ENCODE peak calls at places on chromosomes 7 and 10, in six cellular contexts. One of them, this sample, is unnamed.

GRCh38 chr7:30865821-30866220 is 45.8 kb upstream of the AQP1 start:
- DNase-seq in GM12878: no peak
- DNase-seq in endothelial cell of umbilical vein: no peak
- DNase-seq in IMR-90: no peak
- DNase-seq in endodermal cell: no peak
- DNase-seq in DND-41: no peak
- DNase-seq in this sample: no peak

GRCh38 chr7:153193144-153193595 is 433.6 kb downstream of the ACTR3B start:
- DNase-seq in GM12878: no peak
- DNase-seq in endothelial cell of umbilical vein: no peak
- DNase-seq in IMR-90: no peak
- DNase-seq in endodermal cell: peak; percentile 91
- DNase-seq in DND-41: no peak
- DNase-seq in this sample: no peak

GRCh38 chr10:119769886-119770285 is 44.0 kb downstream of the INPP5F start:
- DNase-seq in GM12878: no peak
- DNase-seq in endothelial cell of umbilical vein: peak; percentile 86
- DNase-seq in IMR-90: peak; percentile 80
- DNase-seq in endodermal cell: no peak
- DNase-seq in DND-41: no peak
- DNase-seq in this sample: peak; percentile 57

GRCh38 chr7:27840314-27840713 is 100.4 kb downstream of the TAX1BP1 start:
- DNase-seq in GM12878: no peak
- DNase-seq in endothelial cell of umbilical vein: no peak
- DNase-seq in IMR-90: no peak
- DNase-seq in endodermal cell: no peak
- DNase-seq in DND-41: no peak
- DNase-seq in this sample: no peak

GRCh38 chr7:75611557-75612178 is 119.5 kb downstream of the SPDYE5 start:
- DNase-seq in GM12878: no peak
- DNase-seq in endothelial cell of umbilical vein: peak; percentile 82
- DNase-seq in IMR-90: no peak
- DNase-seq in endodermal cell: peak; percentile 87
- DNase-seq in DND-41: no peak
- DNase-seq in this sample: no peak

GRCh38 chr10:120423350-120424197 is 33.5 kb upstream of the PLPP4 start:
- DNase-seq in GM12878: no peak
- DNase-seq in endothelial cell of umbilical vein: peak; percentile 86
- DNase-seq in IMR-90: peak; percentile 13
- DNase-seq in endodermal cell: peak; percentile 81
- DNase-seq in DND-41: peak; percentile 46
- DNase-seq in this sample: peak; percentile 85

GRCh38 chr7:87596136-87596535 is 4.5 kb downstream of the ABCB1 start:
- DNase-seq in GM12878: no peak
- DNase-seq in endothelial cell of umbilical vein: no peak
- DNase-seq in IMR-90: no peak
- DNase-seq in endodermal cell: no peak
- DNase-seq in DND-41: no peak
- DNase-seq in this sample: no peak

GRCh38 chr7:133060016-133060415 is 21.9 kb downstream of the CHCHD3 start:
- DNase-seq in GM12878: no peak
- DNase-seq in endothelial cell of umbilical vein: no peak
- DNase-seq in IMR-90: no peak
- DNase-seq in endodermal cell: no peak
- DNase-seq in DND-41: no peak
- DNase-seq in this sample: no peak

GRCh38 chr7:158676171-158676840 is 28.3 kb downstream of the NCAPG2 start:
- DNase-seq in GM12878: no peak
- DNase-seq in endothelial cell of umbilical vein: no peak
- DNase-seq in IMR-90: peak; percentile 37
- DNase-seq in endodermal cell: no peak
- DNase-seq in DND-41: no peak
- DNase-seq in this sample: peak; percentile 42

GRCh38 chr7:120991570-120991969 is 3.1 kb downstream of the CPED1 start:
- DNase-seq in GM12878: no peak
- DNase-seq in endothelial cell of umbilical vein: no peak
- DNase-seq in IMR-90: peak; percentile 90
- DNase-seq in endodermal cell: no peak
- DNase-seq in DND-41: no peak
- DNase-seq in this sample: peak; percentile 78

GRCh38 chr10:86403183-86403797 is 36.7 kb upstream of the GRID1 start:
- DNase-seq in GM12878: no peak
- DNase-seq in endothelial cell of umbilical vein: no peak
- DNase-seq in IMR-90: no peak
- DNase-seq in endodermal cell: no peak
- DNase-seq in DND-41: no peak
- DNase-seq in this sample: no peak

GRCh38 chr7:101125989-101126650 is 784 bp upstream of the SERPINE1 start:
- DNase-seq in GM12878: peak; percentile 69
- DNase-seq in endothelial cell of umbilical vein: peak; percentile 94
- DNase-seq in IMR-90: peak; percentile 75
- DNase-seq in endodermal cell: no peak
- DNase-seq in DND-41: no peak
- DNase-seq in this sample: peak; percentile 76

GRCh38 chr7:114085592-114086490 is 167.0 kb upstream of the PPP1R3A start:
- DNase-seq in GM12878: no peak
- DNase-seq in endothelial cell of umbilical vein: peak; percentile 65
- DNase-seq in IMR-90: peak; percentile 61
- DNase-seq in endodermal cell: peak; percentile 94
- DNase-seq in DND-41: no peak
- DNase-seq in this sample: peak; percentile 87

GRCh38 chr10:78700413-78700812 is 368.4 kb upstream of the ZMIZ1 start:
- DNase-seq in GM12878: no peak
- DNase-seq in endothelial cell of umbilical vein: peak; percentile 72
- DNase-seq in IMR-90: peak; percentile 38
- DNase-seq in endodermal cell: peak; percentile 11
- DNase-seq in DND-41: no peak
- DNase-seq in this sample: no peak

GRCh38 chr7:30254717-30255095 is 29.7 kb upstream of the ZNRF2 start:
- DNase-seq in GM12878: no peak
- DNase-seq in endothelial cell of umbilical vein: no peak
- DNase-seq in IMR-90: no peak
- DNase-seq in endodermal cell: no peak
- DNase-seq in DND-41: no peak
- DNase-seq in this sample: no peak

GRCh38 chr7:114468844-114469243 is 54.2 kb downstream of the FOXP2 start:
- DNase-seq in GM12878: no peak
- DNase-seq in endothelial cell of umbilical vein: no peak
- DNase-seq in IMR-90: no peak
- DNase-seq in endodermal cell: no peak
- DNase-seq in DND-41: no peak
- DNase-seq in this sample: no peak

GRCh38 chr10:107275806-107276205 is 111.3 kb upstream of the SORCS1 start:
- DNase-seq in GM12878: no peak
- DNase-seq in endothelial cell of umbilical vein: no peak
- DNase-seq in IMR-90: no peak
- DNase-seq in endodermal cell: no peak
- DNase-seq in DND-41: no peak
- DNase-seq in this sample: no peak

GRCh38 chr10:84478155-84478554 is 149.8 kb downstream of the CCSER2 start:
- DNase-seq in GM12878: no peak
- DNase-seq in endothelial cell of umbilical vein: peak; percentile 56
- DNase-seq in IMR-90: peak; percentile 33
- DNase-seq in endodermal cell: no peak
- DNase-seq in DND-41: no peak
- DNase-seq in this sample: peak; percentile 36

GRCh38 chr10:97355571-97355975 is 21.0 kb upstream of the FRAT2 start:
- DNase-seq in GM12878: no peak
- DNase-seq in endothelial cell of umbilical vein: peak; percentile 80
- DNase-seq in IMR-90: no peak
- DNase-seq in endodermal cell: peak; percentile 81
- DNase-seq in DND-41: no peak
- DNase-seq in this sample: peak; percentile 42

GRCh38 chr7:151754142-151754590 is 122.7 kb downstream of the PRKAG2 start:
- DNase-seq in GM12878: no peak
- DNase-seq in endothelial cell of umbilical vein: peak; percentile 97
- DNase-seq in IMR-90: peak; percentile 99
- DNase-seq in endodermal cell: peak; percentile 95
- DNase-seq in DND-41: peak; percentile 39
- DNase-seq in this sample: peak; percentile 97

GRCh38 chr10:22317771-22318565 is 1.8 kb downstream of the COMMD3 start:
- DNase-seq in GM12878: no peak
- DNase-seq in endothelial cell of umbilical vein: no peak
- DNase-seq in IMR-90: no peak
- DNase-seq in endodermal cell: no peak
- DNase-seq in DND-41: no peak
- DNase-seq in this sample: no peak

GRCh38 chr10:21065621-21066248 is 168.6 kb upstream of the NEBL start:
- DNase-seq in GM12878: no peak
- DNase-seq in endothelial cell of umbilical vein: no peak
- DNase-seq in IMR-90: no peak
- DNase-seq in endodermal cell: no peak
- DNase-seq in DND-41: no peak
- DNase-seq in this sample: no peak

DNA sequence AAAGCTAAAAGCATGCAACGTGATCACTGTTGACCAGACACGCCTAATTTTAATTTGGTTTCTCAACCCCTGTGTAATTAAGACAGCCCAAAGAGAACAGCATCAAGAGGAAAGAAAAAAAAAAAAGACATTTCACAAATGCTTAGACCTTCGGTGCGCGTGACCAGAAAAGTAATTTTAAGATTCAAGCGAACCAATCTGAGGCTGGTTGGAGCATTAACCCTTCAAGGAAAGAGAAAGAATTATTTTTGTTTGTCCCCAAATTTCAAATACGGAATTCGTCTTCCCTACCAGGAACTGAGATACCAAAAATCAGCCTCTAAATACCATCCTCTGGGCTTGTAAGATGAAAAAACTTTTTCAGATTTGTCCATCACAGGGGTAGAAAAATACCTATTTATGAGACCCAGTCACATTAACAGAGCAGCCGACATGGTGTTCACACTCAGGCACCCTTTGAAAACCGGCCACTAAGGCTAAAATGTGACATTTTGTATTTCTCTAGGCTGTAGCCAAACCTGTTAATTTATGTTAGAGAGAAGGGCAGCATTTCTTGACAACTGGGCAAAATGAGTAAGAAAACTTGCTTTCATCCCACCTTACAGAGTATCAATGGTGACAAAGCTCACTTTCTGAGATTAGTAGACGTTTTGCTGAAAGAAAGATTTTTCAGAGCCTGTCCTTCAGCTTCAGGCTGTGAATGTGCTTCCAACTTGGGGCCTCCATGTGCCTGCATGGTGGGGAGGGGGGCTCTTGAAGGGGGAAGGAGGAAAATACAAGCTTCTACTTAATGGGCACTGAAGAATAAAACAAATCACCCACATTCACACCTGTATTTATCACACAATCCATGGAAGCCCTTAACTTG is 179.9 kb upstream of the KLF14 start:
- DNase-seq in GM12878: no peak
- DNase-seq in endothelial cell of umbilical vein: peak; percentile 33
- DNase-seq in IMR-90: no peak
- DNase-seq in endodermal cell: no peak
- DNase-seq in DND-41: no peak
- DNase-seq in this sample: no peak
- H3K9ac ChIP-seq in GM12878: peak overlapping the region; percentile 36
- H3K9ac ChIP-seq in endothelial cell of umbilical vein: peak overlapping the region; percentile 100
- H3K9ac ChIP-seq in IMR-90: peak overlapping the region; percentile 93
- H3K9ac ChIP-seq in endodermal cell: no peak overlapping the region
- H3K9ac ChIP-seq in DND-41: peak overlapping the region; percentile 65
- H3K9ac ChIP-seq in this sample: peak overlapping the region; percentile 96

GRCh38 chr10:33066558-33067236 is 108.7 kb upstream of the ITGB1 start:
- DNase-seq in GM12878: no peak
- DNase-seq in endothelial cell of umbilical vein: peak; percentile 66
- DNase-seq in IMR-90: peak; percentile 60
- DNase-seq in endodermal cell: peak; percentile 55
- DNase-seq in DND-41: no peak
- DNase-seq in this sample: no peak

GRCh38 chr10:33067481-33067880 is 109.5 kb upstream of the ITGB1 start:
- DNase-seq in GM12878: no peak
- DNase-seq in endothelial cell of umbilical vein: no peak
- DNase-seq in IMR-90: peak; percentile 42
- DNase-seq in endodermal cell: no peak
- DNase-seq in DND-41: no peak
- DNase-seq in this sample: peak; percentile 67

GRCh38 chr10:33065111-33065510 is 107.1 kb upstream of the ITGB1 start:
- DNase-seq in GM12878: no peak
- DNase-seq in endothelial cell of umbilical vein: no peak
- DNase-seq in IMR-90: no peak
- DNase-seq in endodermal cell: no peak
- DNase-seq in DND-41: no peak
- DNase-seq in this sample: no peak

GRCh38 chr10:33070101-33070500 is 112.1 kb upstream of the ITGB1 start:
- DNase-seq in GM12878: no peak
- DNase-seq in endothelial cell of umbilical vein: no peak
- DNase-seq in IMR-90: no peak
- DNase-seq in endodermal cell: no peak
- DNase-seq in DND-41: no peak
- DNase-seq in this sample: no peak

DNA sequence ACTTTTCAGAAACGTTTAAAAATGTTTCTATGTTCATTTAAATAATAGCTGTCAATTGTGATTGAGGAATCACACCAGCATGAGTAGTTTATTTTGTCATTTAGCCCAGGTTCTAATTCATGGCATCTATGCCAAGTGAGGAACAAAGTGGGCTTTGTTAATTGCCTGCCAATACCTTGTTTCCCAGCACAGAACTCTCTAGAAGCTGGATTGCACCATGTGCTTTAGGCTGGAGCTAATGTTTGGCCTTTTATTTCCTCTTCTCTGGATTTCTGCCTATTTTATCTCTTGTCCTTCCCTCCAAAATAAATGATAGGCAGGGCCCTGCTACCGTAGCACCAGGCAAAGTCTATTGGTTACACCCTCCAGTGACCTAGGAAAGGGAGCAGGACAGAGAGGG is 109.9 kb upstream of the ITGB1 start:
- DNase-seq in GM12878: no peak
- DNase-seq in endothelial cell of umbilical vein: no peak
- DNase-seq in IMR-90: no peak
- DNase-seq in endodermal cell: no peak
- DNase-seq in DND-41: no peak
- DNase-seq in this sample: no peak
- H3K4me1 ChIP-seq in GM12878: no peaks in the 10 kb centered on the region
- H3K4me1 ChIP-seq in endothelial cell of umbilical vein: peaks cover 8% of the 10 kb centered on the region
- H3K4me1 ChIP-seq in IMR-90: peaks cover 14% of the 10 kb centered on the region
- H3K4me1 ChIP-seq in endodermal cell: no peaks in the 10 kb centered on the region
- H3K4me1 ChIP-seq in DND-41: no peaks in the 10 kb centered on the region
- H3K4me1 ChIP-seq in this sample: peaks cover 33% of the 10 kb centered on the region

GRCh38 chr7:33760146-33760545 is 145.2 kb upstream of the BMPER start:
- DNase-seq in GM12878: no peak
- DNase-seq in endothelial cell of umbilical vein: no peak
- DNase-seq in IMR-90: no peak
- DNase-seq in endodermal cell: no peak
- DNase-seq in DND-41: no peak
- DNase-seq in this sample: no peak
- H3K9ac ChIP-seq in GM12878: no peak overlapping the region
- H3K9ac ChIP-seq in endothelial cell of umbilical vein: no peak overlapping the region
- H3K9ac ChIP-seq in IMR-90: no peak overlapping the region
- H3K9ac ChIP-seq in endodermal cell: no peak overlapping the region
- H3K9ac ChIP-seq in DND-41: no peak overlapping the region
- H3K9ac ChIP-seq in this sample: no peak overlapping the region

DNA sequence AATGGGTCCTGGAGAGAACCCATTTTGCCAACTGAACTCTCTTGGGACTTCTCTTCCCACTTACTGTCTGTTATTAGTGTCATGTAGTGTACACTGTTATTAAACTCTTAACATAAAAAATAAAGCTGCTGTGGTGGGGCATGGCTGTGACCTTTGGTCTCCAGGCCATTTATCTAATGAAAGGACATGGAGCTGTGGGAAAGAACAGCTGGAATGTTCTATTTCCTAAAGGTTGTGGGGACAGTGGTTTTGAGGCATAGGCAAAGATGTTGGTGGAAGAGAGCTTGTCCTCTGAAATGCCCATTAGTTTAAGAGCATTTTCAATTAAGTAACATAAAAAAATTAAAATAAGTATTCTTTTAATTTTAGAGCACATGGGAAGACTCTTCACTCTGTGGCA is 149.4 kb downstream of the BUB3 start:
- DNase-seq in GM12878: no peak
- DNase-seq in endothelial cell of umbilical vein: no peak
- DNase-seq in IMR-90: no peak
- DNase-seq in endodermal cell: no peak
- DNase-seq in DND-41: no peak
- DNase-seq in this sample: no peak
- H3K4me1 ChIP-seq in GM12878: no peaks in the 10 kb centered on the region
- H3K4me1 ChIP-seq in endothelial cell of umbilical vein: no peaks in the 10 kb centered on the region
- H3K4me1 ChIP-seq in IMR-90: no peaks in the 10 kb centered on the region
- H3K4me1 ChIP-seq in endodermal cell: no peaks in the 10 kb centered on the region
- H3K4me1 ChIP-seq in DND-41: no peaks in the 10 kb centered on the region
- H3K4me1 ChIP-seq in this sample: peaks cover 23% of the 10 kb centered on the region

This sample was measured in adipocyte.